ENCODE peak calls at places on chromosomes 1 and 21, in ten cellular contexts. One of them, this sample, is unnamed.

GRCh38 chr21:45019076-45019886 is 55.1 kb upstream of the ADARB1 start:
- DNase-seq in CD8-positive, alpha-beta memory T cell: no peak
- DNase-seq in stimulated activated CD8-positive, alpha-beta memory T cell treated with anti-CD3 and anti-CD28 coated beads, Interleukin-2, amount 100 ng/mL, for 48 hours: no peak
- DNase-seq in NCI-H748 treated with DMSO at 0.1 percent for 48 hours: no peak
- DNase-seq in stromal cell of bone marrow: no peak
- DNase-seq in uterus: peak; percentile 18
- DNase-seq in NCI-H1694: no peak
- DNase-seq in AG04450: no peak
- DNase-seq in T-helper 9 cell: no peak
- DNase-seq in AML-193: no peak
- DNase-seq in this sample: no peak

GRCh38 chr1:44043176-44044070 is 12.2 kb upstream of the SLC6A9 start:
- DNase-seq in uterus: no peak
- DNase-seq in NCI-H748 treated with DMSO at 0.1 percent for 48 hours: no peak
- DNase-seq in AML-193: no peak
- DNase-seq in stimulated activated CD8-positive, alpha-beta memory T cell treated with anti-CD3 and anti-CD28 coated beads, Interleukin-2, amount 100 ng/mL, for 48 hours: no peak
- DNase-seq in AG04450: no peak
- DNase-seq in CD8-positive, alpha-beta memory T cell: no peak
- DNase-seq in NCI-H1694: no peak
- DNase-seq in T-helper 9 cell: no peak
- DNase-seq in stromal cell of bone marrow: no peak
- DNase-seq in this sample: peak; percentile 54

GRCh38 chr21:42031816-42032215 is 21.7 kb upstream of the ZBTB21 start:
- DNase-seq in stromal cell of bone marrow: no peak
- DNase-seq in T-helper 9 cell: no peak
- DNase-seq in AML-193: no peak
- DNase-seq in stimulated activated CD8-positive, alpha-beta memory T cell treated with anti-CD3 and anti-CD28 coated beads, Interleukin-2, amount 100 ng/mL, for 48 hours: no peak
- DNase-seq in CD8-positive, alpha-beta memory T cell: no peak
- DNase-seq in NCI-H748 treated with DMSO at 0.1 percent for 48 hours: no peak
- DNase-seq in NCI-H1694: no peak
- DNase-seq in AG04450: no peak
- DNase-seq in uterus: no peak
- DNase-seq in this sample: no peak

GRCh38 chr1:212166296-212167039 is 118.7 kb upstream of the PPP2R5A start:
- DNase-seq in AG04450: no peak
- DNase-seq in T-helper 9 cell: no peak
- DNase-seq in AML-193: no peak
- DNase-seq in uterus: no peak
- DNase-seq in stimulated activated CD8-positive, alpha-beta memory T cell treated with anti-CD3 and anti-CD28 coated beads, Interleukin-2, amount 100 ng/mL, for 48 hours: no peak
- DNase-seq in NCI-H1694: no peak
- DNase-seq in NCI-H748 treated with DMSO at 0.1 percent for 48 hours: no peak
- DNase-seq in stromal cell of bone marrow: no peak
- DNase-seq in CD8-positive, alpha-beta memory T cell: no peak
- DNase-seq in this sample: no peak

GRCh38 chr21:32858628-32859027 is 87.1 kb upstream of the PAXBP1 start:
- DNase-seq in AG04450: no peak
- DNase-seq in stromal cell of bone marrow: no peak
- DNase-seq in T-helper 9 cell: no peak
- DNase-seq in uterus: no peak
- DNase-seq in AML-193: no peak
- DNase-seq in NCI-H1694: no peak
- DNase-seq in NCI-H748 treated with DMSO at 0.1 percent for 48 hours: no peak
- DNase-seq in CD8-positive, alpha-beta memory T cell: no peak
- DNase-seq in stimulated activated CD8-positive, alpha-beta memory T cell treated with anti-CD3 and anti-CD28 coated beads, Interleukin-2, amount 100 ng/mL, for 48 hours: no peak
- DNase-seq in this sample: no peak

GRCh38 chr1:87106867-87107266 is 192.4 kb downstream of the HS2ST1 start:
- DNase-seq in T-helper 9 cell: no peak
- DNase-seq in AG04450: no peak
- DNase-seq in uterus: no peak
- DNase-seq in AML-193: no peak
- DNase-seq in CD8-positive, alpha-beta memory T cell: no peak
- DNase-seq in NCI-H1694: no peak
- DNase-seq in stimulated activated CD8-positive, alpha-beta memory T cell treated with anti-CD3 and anti-CD28 coated beads, Interleukin-2, amount 100 ng/mL, for 48 hours: no peak
- DNase-seq in stromal cell of bone marrow: no peak
- DNase-seq in NCI-H748 treated with DMSO at 0.1 percent for 48 hours: no peak
- DNase-seq in this sample: no peak

GRCh38 chr1:8394456-8395321 is 76.8 kb downstream of the SLC45A1 start:
- DNase-seq in AG04450: peak; percentile 82
- DNase-seq in NCI-H748 treated with DMSO at 0.1 percent for 48 hours: no peak
- DNase-seq in uterus: no peak
- DNase-seq in AML-193: no peak
- DNase-seq in T-helper 9 cell: peak; percentile 14
- DNase-seq in NCI-H1694: no peak
- DNase-seq in stromal cell of bone marrow: peak; percentile 68
- DNase-seq in stimulated activated CD8-positive, alpha-beta memory T cell treated with anti-CD3 and anti-CD28 coated beads, Interleukin-2, amount 100 ng/mL, for 48 hours: no peak
- DNase-seq in CD8-positive, alpha-beta memory T cell: no peak
- DNase-seq in this sample: peak; percentile 93

GRCh38 chr1:39623053-39623452 is 16.4 kb downstream of the HEYL start:
- DNase-seq in AML-193: no peak
- DNase-seq in CD8-positive, alpha-beta memory T cell: no peak
- DNase-seq in NCI-H1694: no peak
- DNase-seq in stimulated activated CD8-positive, alpha-beta memory T cell treated with anti-CD3 and anti-CD28 coated beads, Interleukin-2, amount 100 ng/mL, for 48 hours: no peak
- DNase-seq in uterus: no peak
- DNase-seq in NCI-H748 treated with DMSO at 0.1 percent for 48 hours: no peak
- DNase-seq in stromal cell of bone marrow: no peak
- DNase-seq in T-helper 9 cell: no peak
- DNase-seq in AG04450: no peak
- DNase-seq in this sample: no peak

GRCh38 chr1:67575861-67576260 is 109.1 kb upstream of the GADD45A start:
- DNase-seq in stimulated activated CD8-positive, alpha-beta memory T cell treated with anti-CD3 and anti-CD28 coated beads, Interleukin-2, amount 100 ng/mL, for 48 hours: no peak
- DNase-seq in stromal cell of bone marrow: peak; percentile 67
- DNase-seq in uterus: no peak
- DNase-seq in AML-193: no peak
- DNase-seq in NCI-H748 treated with DMSO at 0.1 percent for 48 hours: no peak
- DNase-seq in AG04450: peak; percentile 75
- DNase-seq in T-helper 9 cell: no peak
- DNase-seq in NCI-H1694: no peak
- DNase-seq in CD8-positive, alpha-beta memory T cell: no peak
- DNase-seq in this sample: peak; percentile 69

GRCh38 chr1:158728510-158729225 is 8.1 kb upstream of the OR6K3 start:
- DNase-seq in stimulated activated CD8-positive, alpha-beta memory T cell treated with anti-CD3 and anti-CD28 coated beads, Interleukin-2, amount 100 ng/mL, for 48 hours: no peak
- DNase-seq in T-helper 9 cell: no peak
- DNase-seq in uterus: no peak
- DNase-seq in CD8-positive, alpha-beta memory T cell: no peak
- DNase-seq in stromal cell of bone marrow: no peak
- DNase-seq in NCI-H748 treated with DMSO at 0.1 percent for 48 hours: no peak
- DNase-seq in AG04450: no peak
- DNase-seq in AML-193: no peak
- DNase-seq in NCI-H1694: no peak
- DNase-seq in this sample: no peak

GRCh38 chr1:112713466-112714312 is 1.4 kb downstream of the PPM1J start:
- DNase-seq in uterus: no peak
- DNase-seq in AML-193: peak; percentile 16
- DNase-seq in stimulated activated CD8-positive, alpha-beta memory T cell treated with anti-CD3 and anti-CD28 coated beads, Interleukin-2, amount 100 ng/mL, for 48 hours: no peak
- DNase-seq in stromal cell of bone marrow: no peak
- DNase-seq in NCI-H1694: no peak
- DNase-seq in NCI-H748 treated with DMSO at 0.1 percent for 48 hours: no peak
- DNase-seq in AG04450: no peak
- DNase-seq in T-helper 9 cell: no peak
- DNase-seq in CD8-positive, alpha-beta memory T cell: no peak
- DNase-seq in this sample: no peak

GRCh38 chr1:30472009-30472408 is 251.4 kb downstream of the MATN1 start:
- DNase-seq in AG04450: no peak
- DNase-seq in CD8-positive, alpha-beta memory T cell: no peak
- DNase-seq in NCI-H748 treated with DMSO at 0.1 percent for 48 hours: no peak
- DNase-seq in stromal cell of bone marrow: no peak
- DNase-seq in stimulated activated CD8-positive, alpha-beta memory T cell treated with anti-CD3 and anti-CD28 coated beads, Interleukin-2, amount 100 ng/mL, for 48 hours: no peak
- DNase-seq in uterus: no peak
- DNase-seq in AML-193: no peak
- DNase-seq in T-helper 9 cell: no peak
- DNase-seq in NCI-H1694: no peak
- DNase-seq in this sample: no peak

GRCh38 chr1:218182455-218182854 is 102.6 kb upstream of the RRP15 start:
- DNase-seq in T-helper 9 cell: no peak
- DNase-seq in NCI-H748 treated with DMSO at 0.1 percent for 48 hours: no peak
- DNase-seq in AML-193: no peak
- DNase-seq in uterus: no peak
- DNase-seq in stimulated activated CD8-positive, alpha-beta memory T cell treated with anti-CD3 and anti-CD28 coated beads, Interleukin-2, amount 100 ng/mL, for 48 hours: no peak
- DNase-seq in CD8-positive, alpha-beta memory T cell: no peak
- DNase-seq in stromal cell of bone marrow: no peak
- DNase-seq in NCI-H1694: no peak
- DNase-seq in AG04450: no peak
- DNase-seq in this sample: peak; percentile 31

GRCh38 chr1:192559115-192560006 is 16.2 kb upstream of the RGS1 start:
- DNase-seq in stromal cell of bone marrow: peak; percentile 98
- DNase-seq in NCI-H1694: no peak
- DNase-seq in T-helper 9 cell: no peak
- DNase-seq in AML-193: no peak
- DNase-seq in NCI-H748 treated with DMSO at 0.1 percent for 48 hours: no peak
- DNase-seq in AG04450: peak; percentile 79
- DNase-seq in CD8-positive, alpha-beta memory T cell: no peak
- DNase-seq in uterus: peak; percentile 21
- DNase-seq in stimulated activated CD8-positive, alpha-beta memory T cell treated with anti-CD3 and anti-CD28 coated beads, Interleukin-2, amount 100 ng/mL, for 48 hours: no peak
- DNase-seq in this sample: peak; percentile 89